ENCODE peak calls at places on chromosomes 16 and 17, in six cellular contexts. L, M, B, F, O and I are unnamed samples.

GRCh38 chr17:82212331-82213250 is at the start of gene CCDC57:
- DNase-seq in B (peak), L (peak), O (no peak), M (peak), F (peak), I (peak)

GRCh38 chr16:81204794-81205680 is 33.5 kb upstream of the BCO1 start:
- DNase-seq in M (peak), L (no peak), B (peak), O (no peak), F (peak), I (peak)

GRCh38 chr16:75591001-75591852 is 25.0 kb downstream of the GABARAPL2 start:
- DNase-seq in F (no peak), O (no peak), B (peak), L (no peak), M (peak), I (peak)

GRCh38 chr16:20910781-20911321 is 10.3 kb downstream of the LYRM1 start:
- DNase-seq in L (no peak), M (peak), O (no peak), F (no peak), B (peak), I (peak)

GRCh38 chr17:67615011-67615561 is 102.7 kb upstream of the NOL11 start:
- DNase-seq in L (no peak), B (no peak), F (no peak), O (no peak), M (no peak), I (peak)

GRCh38 chr16:5065368-5065767 is 388 bp downstream of the C16orf89 start:
- DNase-seq in F (no peak), L (no peak), O (no peak), M (no peak), B (no peak), I (no peak)

GRCh38 chr17:54967621-54968258 is 714 bp downstream of the COX11 start:
- DNase-seq in M (peak), O (no peak), L (peak), B (peak), F (no peak), I (peak)

GRCh38 chr16:52488837-52489289 is 58.1 kb downstream of the TOX3 start:
- DNase-seq in M (no peak), L (no peak), B (no peak), F (no peak), O (no peak), I (no peak)

GRCh38 chr16:11011326-11011725 is 67.0 kb downstream of the CLEC16A start:
- DNase-seq in O (no peak), B (no peak), F (no peak), L (no peak), M (no peak), I (no peak)

GRCh38 chr17:44760474-44761308 is 1.9 kb downstream of the ADAM11 start:
- DNase-seq in L (no peak), B (no peak), O (no peak), F (no peak), M (no peak), I (no peak)

GRCh38 chr16:24013733-24014645 is 178.2 kb downstream of the PRKCB start:
- DNase-seq in L (no peak), F (peak), M (no peak), B (no peak), O (no peak), I (no peak)

GRCh38 chr16:58679763-58680162 is 4.8 kb downstream of the SLC38A7 start:
- DNase-seq in B (no peak), O (no peak), M (no peak), L (no peak), F (no peak), I (no peak)

GRCh38 chr17:47895254-47895855 is 681 bp upstream of the SP2 start:
- DNase-seq in F (peak), O (no peak), M (peak), B (peak), L (no peak), I (peak)

GRCh38 chr17:36850794-36851193 is 86.5 kb upstream of the LHX1 start:
- DNase-seq in O (no peak), L (no peak), B (peak), M (peak), F (no peak), I (peak)

GRCh38 chr17:10463402-10463801 is 6.0 kb downstream of the MYH4 start:
- DNase-seq in M (no peak), B (no peak), L (no peak), O (no peak), F (no peak), I (no peak)

GRCh38 chr16:86519649-86520316 is 9.5 kb downstream of the FOXF1 start:
- DNase-seq in B (peak), F (peak), O (no peak), L (peak), M (peak), I (peak)

GRCh38 chr16:55147401-55147800 is 176.6 kb upstream of the IRX6 start:
- DNase-seq in F (no peak), B (no peak), L (no peak), M (no peak), O (no peak), I (no peak)

GRCh38 chr17:76427457-76428231 is 25.3 kb downstream of the UBE2O start:
- DNase-seq in O (no peak), B (peak), F (no peak), L (peak), M (peak), I (peak)

GRCh38 chr17:81328925-81329278 is 33.8 kb upstream of the SLC38A10 start:
- DNase-seq in B (no peak), O (no peak), M (peak), L (no peak), F (no peak), I (peak)

GRCh38 chr16:30569746-30570325 is 1.7 kb downstream of the ZNF688 start:
- DNase-seq in F (no peak), O (no peak), B (no peak), M (no peak), L (no peak), I (no peak)

GRCh38 chr17:82560802-82561428 is 41.4 kb downstream of the FOXK2 start:
- DNase-seq in L (no peak), O (no peak), F (no peak), B (no peak), M (peak), I (no peak)

GRCh38 chr17:55990332-55991006 is 162.8 kb upstream of the ANKFN1 start:
- DNase-seq in M (no peak), O (no peak), L (no peak), B (no peak), F (no peak), I (no peak)

GRCh38 chr17:57247261-57247660 is 9.1 kb upstream of the MSI2 start:
- DNase-seq in F (no peak), L (no peak), O (no peak), B (no peak), M (no peak), I (no peak)

GRCh38 chr17:83173180-83173996 is 94.0 kb downstream of the METRNL start:
- DNase-seq in L (no peak), M (no peak), O (no peak), F (no peak), B (no peak), I (no peak)

GRCh38 chr16:14095883-14096551 is 24.9 kb downstream of the MRTFB start:
- DNase-seq in M (peak), L (no peak), F (no peak), B (peak), O (no peak), I (no peak)